ENCODE peak calls at places on chromosomes 13 and 19, in five cellular contexts. V is neuronal stem cell, W is fibroblast of lung, G is H9, S is A549. Z is an unnamed sample.

GRCh38 chr19:38255759-38256052 is 468 bp downstream of the PPP1R14A start:
- DNase-seq in V (no peak), W (peak), G (no peak), S (no peak), Z (no peak)

GRCh38 chr13:51624207-51624606 is 39.9 kb downstream of the WDFY2 start:
- DNase-seq in V (no peak), W (no peak), G (no peak), S (no peak), Z (no peak)

GRCh38 chr19:47429140-47429793 is 9.9 kb upstream of the MEIS3 start:
- DNase-seq in V (no peak), W (no peak), G (peak), S (no peak), Z (no peak)

GRCh38 chr13:30394798-30395191 is 27.5 kb upstream of the UBE2L5 start:
- DNase-seq in V (no peak), W (no peak), G (no peak), S (no peak), Z (peak)

GRCh38 chr13:24053505-24054251 is 106.8 kb upstream of the SPATA13 start:
- DNase-seq in V (peak), W (peak), G (peak), S (peak), Z (peak)

GRCh38 chr19:40445945-40446784 is 2.0 kb upstream of the SERTAD3 start:
- DNase-seq in V (no peak), W (no peak), G (peak), S (no peak), Z (peak)

GRCh38 chr19:49058592-49058991 is 1.0 kb upstream of the CGB7 start:
- DNase-seq in V (no peak), W (peak), G (peak), S (no peak), Z (peak)

GRCh38 chr19:32830231-32831014 is 39.1 kb downstream of the SLC7A9 start:
- DNase-seq in V (no peak), W (peak), G (no peak), S (no peak), Z (no peak)

GRCh38 chr19:29393915-29394460 is 131.8 kb upstream of the VSTM2B start:
- DNase-seq in V (no peak), W (no peak), G (no peak), S (no peak), Z (no peak)

GRCh38 chr13:22061371-22061805 is 390.5 kb downstream of the FGF9 start:
- DNase-seq in V (no peak), W (no peak), G (peak), S (no peak), Z (no peak)

GRCh38 chr19:47124937-47125668 is 5.5 kb upstream of the SAE1 start:
- DNase-seq in V (peak), W (peak), G (peak), S (peak), Z (peak)

GRCh38 chr13:39364797-39365468 is 238.1 kb downstream of the LHFPL6 start:
- DNase-seq in V (no peak), W (peak), G (no peak), S (no peak), Z (peak)

GRCh38 chr19:56441206-56441792 is 35.8 kb downstream of the ZNF667 start:
- DNase-seq in V (no peak), W (no peak), G (no peak), S (no peak), Z (no peak)

GRCh38 chr19:15675560-15675959 is 2.7 kb downstream of the CYP4F12 start:
- DNase-seq in V (no peak), W (no peak), G (no peak), S (no peak), Z (no peak)

GRCh38 chr13:109737606-109738005 is 48.8 kb downstream of the IRS2 start:
- DNase-seq in V (no peak), W (peak), G (no peak), S (no peak), Z (peak)

GRCh38 chr13:60398438-60398891 is 1.4 kb downstream of the TDRD3 start:
- DNase-seq in V (no peak), W (no peak), G (no peak), S (no peak), Z (no peak)

GRCh38 chr19:48658483-48658882 is 12.5 kb upstream of the CA11 start:
- DNase-seq in V (no peak), W (no peak), G (no peak), S (no peak), Z (no peak)

GRCh38 chr13:19324325-19324724 is 142.7 kb upstream of the TUBA3C start:
- DNase-seq in V (no peak), W (no peak), G (no peak), S (no peak), Z (no peak)

GRCh38 chr19:12555456-12555930 is 4.2 kb upstream of the ZNF564 start:
- DNase-seq in V (no peak), W (no peak), G (peak), S (no peak), Z (no peak)

GRCh38 chr19:48424694-48425219 is 21.0 kb upstream of the GRWD1 start:
- DNase-seq in V (no peak), W (peak), G (peak), S (peak), Z (no peak)

GRCh38 chr13:109241160-109241559 is 545.2 kb downstream of the IRS2 start:
- DNase-seq in V (no peak), W (peak), G (no peak), S (no peak), Z (no peak)

GRCh38 chr19:16096281-16096855 is 15.3 kb upstream of the RAB8A start:
- DNase-seq in V (no peak), W (no peak), G (no peak), S (no peak), Z (no peak)

GRCh38 chr13:113890758-113891480 is 27.0 kb upstream of the GAS6 start:
- DNase-seq in V (no peak), W (no peak), G (no peak), S (no peak), Z (no peak)

GRCh38 chr19:49361438-49362047 is 673 bp downstream of the TEAD2 start:
- DNase-seq in V (peak), W (peak), G (peak), S (peak), Z (peak)

GRCh38 chr19:41995959-41996797 is 2.1 kb upstream of the ATP1A3 start:
- DNase-seq in V (peak), W (no peak), G (peak), S (peak), Z (no peak)

GRCh38 chr13:88526186-88526852 is 855.1 kb downstream of the SLITRK5 start:
- DNase-seq in V (peak), W (no peak), G (no peak), S (no peak), Z (no peak)

GRCh38 chr13:89832827-89833226 is 1514.7 kb upstream of the MIR17HG start:
- DNase-seq in V (no peak), W (no peak), G (no peak), S (no peak), Z (no peak)

GRCh38 chr13:83162493-83162892 is 719.8 kb downstream of the SLITRK1 start:
- DNase-seq in V (no peak), W (no peak), G (no peak), S (no peak), Z (no peak)

GRCh38 chr13:39892731-39893293 is 237.3 kb downstream of the COG6 start:
- DNase-seq in V (no peak), W (no peak), G (no peak), S (no peak), Z (no peak)

GRCh38 chr13:35127466-35127865 is 185.4 kb downstream of the NBEA start:
- DNase-seq in V (no peak), W (no peak), G (no peak), S (no peak), Z (no peak)

GRCh38 chr13:30676672-30677071 is 58.7 kb upstream of the ALOX5AP start:
- DNase-seq in V (no peak), W (peak), G (no peak), S (no peak), Z (peak)

GRCh38 chr13:64293923-64294322 is 2878.3 kb upstream of the PCDH20 start:
- DNase-seq in V (no peak), W (peak), G (no peak), S (no peak), Z (no peak)

GRCh38 chr13:49746111-49746510 is 46.4 kb downstream of the KPNA3 start:
- DNase-seq in V (no peak), W (no peak), G (no peak), S (no peak), Z (peak)

GRCh38 chr19:12293771-12294307 is 844 bp downstream of the ZNF44 start:
- DNase-seq in V (peak), W (peak), G (peak), S (peak), Z (peak)

GRCh38 chr19:54905908-54906511 is at the start of gene NCR1:
- DNase-seq in V (no peak), W (no peak), G (peak), S (no peak), Z (no peak)

GRCh38 chr13:73754727-73755292 is 379.4 kb downstream of the KLF12 start:
- DNase-seq in V (peak), W (peak), G (no peak), S (peak), Z (peak)

GRCh38 chr13:112657850-112658445 is 31.9 kb upstream of the ATP11A start:
- DNase-seq in V (no peak), W (peak), G (peak), S (no peak), Z (peak)

GRCh38 chr13:59343993-59344780 is 819.5 kb downstream of the DIAPH3 start:
- DNase-seq in V (no peak), W (no peak), G (no peak), S (no peak), Z (no peak)

GRCh38 chr19:13905634-13906524 is at the start of the genes BRME1 and CC2D1A:
- DNase-seq in V (peak), W (peak), G (peak), S (peak), Z (peak)
- H3K27ac ChIP-seq in V (no peak), W (peak), G (no peak), S (peak), Z (no peak)

DNA sequence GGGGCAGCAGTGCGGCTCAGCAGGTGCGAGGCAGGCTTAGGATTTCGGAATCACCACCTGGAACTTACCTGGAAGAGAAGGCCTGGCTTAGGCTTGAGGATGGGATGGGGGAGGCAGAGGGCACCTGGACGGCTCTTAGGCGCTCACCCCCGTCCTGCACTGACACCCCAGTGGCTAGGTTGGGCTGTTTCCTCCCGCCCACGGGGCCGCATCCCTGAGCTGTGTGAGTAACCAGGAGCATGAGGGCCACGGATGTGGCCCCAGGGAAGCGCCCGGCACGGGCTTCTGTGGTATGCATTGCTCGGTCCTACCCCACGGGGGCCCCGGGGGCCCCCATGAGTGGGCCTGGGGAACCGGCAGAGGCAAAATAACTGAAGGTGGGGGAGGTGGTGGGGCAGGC is 2.4 kb upstream of the NKPD1 start:
- DNase-seq in V (no peak), W (no peak), G (no peak), S (no peak), Z (peak)
- H3K4me2 ChIP-seq in V (no peak), W (no peak), G (no peak), S (no peak), Z (peak)

DNA sequence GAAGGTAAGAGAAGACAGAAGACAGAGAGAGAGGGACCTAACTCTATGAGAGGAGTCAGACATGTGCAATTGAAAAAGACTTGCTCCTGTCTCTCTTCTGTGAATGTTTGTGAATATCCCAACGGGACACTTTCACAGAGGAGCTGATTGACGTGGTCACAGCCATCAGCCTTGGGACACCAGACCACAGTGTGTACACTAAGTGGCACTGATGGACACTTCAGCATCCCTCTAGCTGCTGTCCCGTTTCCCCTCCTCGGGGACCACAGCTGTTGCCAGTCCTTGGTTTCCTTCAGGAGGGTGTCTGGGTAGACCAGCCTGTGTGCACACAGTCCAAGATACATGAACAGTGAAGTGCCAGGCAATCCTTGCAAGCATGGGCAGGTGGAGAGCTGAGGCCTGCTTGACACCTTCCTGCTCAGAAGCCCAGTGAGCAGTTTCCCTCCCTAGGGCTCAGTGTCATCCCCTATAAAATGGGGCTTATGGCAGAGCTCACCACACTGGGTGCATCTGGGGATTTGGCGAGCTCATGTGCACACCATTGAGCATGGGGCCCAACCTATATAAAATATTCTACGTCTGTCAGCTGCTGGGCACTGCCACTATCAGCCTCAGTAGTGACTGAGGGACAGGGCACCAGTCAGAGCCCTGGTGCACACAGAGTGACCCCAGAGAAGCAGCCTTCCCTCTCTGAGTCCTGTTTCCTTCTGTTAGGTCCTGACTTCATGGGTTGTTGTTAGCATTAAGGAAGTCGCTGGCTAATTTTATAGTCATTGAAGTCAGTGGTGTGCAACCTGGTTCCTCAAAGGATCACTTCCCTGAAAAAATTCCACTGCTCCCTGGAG is 4.3 kb upstream of the USF2 start:
- DNase-seq in V (no peak), W (no peak), G (peak), S (no peak), Z (no peak)
- H3K27ac ChIP-seq in V (no peak), W (no peak), G (no peak), S (no peak), Z (no peak)

DNA sequence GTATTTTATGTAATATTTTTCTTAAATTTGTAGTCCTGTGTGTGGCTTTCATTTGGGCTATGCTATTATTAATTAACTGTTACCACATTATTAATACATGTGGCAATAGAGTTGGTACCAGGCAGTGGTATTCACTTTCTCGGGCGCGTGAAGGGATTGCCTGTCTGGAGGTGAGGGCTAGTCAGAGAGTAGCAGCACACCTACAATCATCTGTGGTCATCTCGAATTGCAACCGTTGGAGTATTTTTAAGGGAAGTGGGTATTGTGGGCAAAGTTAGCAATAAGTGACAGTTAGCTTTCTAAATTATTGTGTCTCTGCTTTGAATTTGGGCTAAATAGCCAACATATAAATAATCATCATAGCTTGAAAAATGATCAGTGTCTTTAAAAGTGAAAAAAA is 20.0 kb upstream of the GPR18 start:
- DNase-seq in V (no peak), W (no peak), G (no peak), S (no peak), Z (no peak)
- H3K4me2 ChIP-seq in V (no peak), W (no peak), G (no peak), S (no peak), Z (peak)

GRCh38 chr13:111577429-111577828 is 257.0 kb downstream of the TEX29 start:
- DNase-seq in V (no peak), W (no peak), G (no peak), S (no peak), Z (no peak)
- H3K27ac ChIP-seq in V (no peak), W (no peak), G (no peak), S (no peak), Z (no peak)

GRCh38 chr13:33789757-33790156 is 28.2 kb upstream of the RFC3 start:
- DNase-seq in V (no peak), W (no peak), G (no peak), S (no peak), Z (no peak)
- H3K4me2 ChIP-seq in V (no peak), W (no peak), G (no peak), S (no peak), Z (no peak)

GRCh38 chr19:5435642-5436017 is 19.6 kb upstream of the ZNRF4 start:
- DNase-seq in V (no peak), W (no peak), G (no peak), S (no peak), Z (no peak)

GRCh38 chr19:5432687-5433086 is 22.5 kb upstream of the ZNRF4 start:
- DNase-seq in V (no peak), W (no peak), G (no peak), S (no peak), Z (no peak)

GRCh38 chr19:5434970-5435641 is 20.1 kb upstream of the ZNRF4 start:
- DNase-seq in V (no peak), W (peak), G (no peak), S (peak), Z (peak)

GRCh38 chr19:5436101-5436947 is 18.9 kb upstream of the ZNRF4 start:
- DNase-seq in V (peak), W (peak), G (peak), S (peak), Z (no peak)

DNA sequence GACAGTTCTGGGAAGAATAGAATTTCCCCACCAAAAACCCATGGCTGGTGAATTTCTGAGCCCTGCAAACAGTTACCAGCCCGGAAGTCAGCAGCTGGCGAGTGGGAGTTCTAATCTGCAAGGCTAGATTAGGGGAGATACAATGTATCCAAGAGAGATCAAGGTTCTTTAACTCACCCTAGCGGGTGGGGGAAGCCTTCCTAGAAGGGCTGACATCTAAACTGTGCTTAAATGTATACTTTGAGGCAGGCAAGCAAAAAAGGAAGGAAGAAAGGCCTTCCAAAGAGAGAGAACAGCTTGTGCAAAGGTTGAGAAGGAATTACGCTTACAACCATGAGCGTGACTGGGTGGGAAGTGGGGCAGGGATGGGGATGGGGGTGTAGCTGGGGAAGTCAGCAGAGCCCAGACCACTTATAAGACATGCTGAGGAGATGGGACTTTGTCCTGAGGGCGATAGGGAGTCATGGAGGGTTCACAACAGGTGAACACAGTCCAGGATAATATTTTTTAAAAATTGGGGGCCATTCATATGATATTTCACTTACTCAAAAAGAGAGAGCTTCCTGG is 20.8 kb upstream of the ZNRF4 start:
- DNase-seq in V (no peak), W (peak), G (no peak), S (no peak), Z (no peak)
- H3K27ac ChIP-seq in V (no peak), W (no peak), G (no peak), S (peak), Z (no peak)

GRCh38 chr19:2869618-2870017 is 2.5 kb downstream of the ZNF556 start:
- DNase-seq in V (no peak), W (no peak), G (no peak), S (no peak), Z (no peak)

GRCh38 chr19:2867025-2867991 is at the start of gene ZNF556:
- DNase-seq in V (no peak), W (no peak), G (no peak), S (no peak), Z (no peak)

GRCh38 chr19:2866495-2867024 is 575 bp upstream of the ZNF556 start:
- DNase-seq in V (no peak), W (no peak), G (no peak), S (no peak), Z (no peak)

GRCh38 chr19:2863818-2864217 is 3.3 kb upstream of the ZNF556 start:
- DNase-seq in V (no peak), W (no peak), G (no peak), S (no peak), Z (no peak)

GRCh38 chr19:2865334-2866221 is 1.6 kb upstream of the ZNF556 start:
- DNase-seq in V (no peak), W (no peak), G (no peak), S (no peak), Z (no peak)
- H3K4me2 ChIP-seq in V (no peak), W (no peak), G (no peak), S (no peak), Z (no peak)

DNA sequence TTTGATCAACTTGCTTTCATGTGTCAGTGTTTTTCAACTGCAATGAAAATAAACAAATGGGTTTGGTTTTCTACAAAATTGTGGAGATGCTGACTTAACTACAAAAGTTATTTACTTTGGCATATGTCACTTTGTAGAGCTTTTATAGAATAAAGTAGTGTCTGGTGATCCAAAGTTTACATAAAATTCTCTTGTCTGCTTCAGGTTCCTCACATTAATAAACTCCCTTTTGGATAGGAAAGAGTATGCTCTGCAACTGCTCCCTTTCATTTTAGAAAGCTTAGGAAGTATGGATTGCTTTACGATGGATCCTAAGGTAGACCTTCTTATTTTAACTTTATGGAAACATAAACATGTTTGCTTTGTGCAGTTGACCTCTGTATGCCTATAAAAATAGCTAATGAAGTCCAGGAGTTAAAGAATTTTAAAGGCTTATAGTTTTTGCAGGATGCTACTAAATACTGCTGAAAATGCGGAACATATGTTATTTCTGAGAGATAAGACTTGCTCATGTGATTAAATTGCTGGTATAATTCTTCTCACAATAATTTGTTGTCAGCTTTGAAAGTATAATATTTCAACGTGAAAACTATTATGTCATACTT is 815.8 kb downstream of the PCDH9 start:
- DNase-seq in V (no peak), W (no peak), G (no peak), S (no peak), Z (no peak)
- H3K27ac ChIP-seq in V (no peak), W (no peak), G (no peak), S (no peak), Z (no peak)

Z was measured in mammary epithelial cell.